ENCODE peak calls at places on chromosomes 5 and 9, in nine cellular contexts. One of them, this sample, is unnamed.

GRCh38 chr5:81045389-81045807 is 85.2 kb downstream of the RASGRF2 start:
- DNase-seq in GM12878: no peak
- DNase-seq in Panc1: no peak
- DNase-seq in HepG2: peak; percentile 78
- DNase-seq in SK-N-SH: no peak
- DNase-seq in K562: no peak
- DNase-seq in GM23338: no peak
- DNase-seq in A549: no peak
- DNase-seq in HCT116: no peak
- DNase-seq in this sample: no peak

GRCh38 chr9:21972361-21972760 is 21.8 kb downstream of the CDKN2A start:
- DNase-seq in HepG2: no peak
- DNase-seq in SK-N-SH: no peak
- DNase-seq in GM23338: no peak
- DNase-seq in A549: no peak
- DNase-seq in GM12878: no peak
- DNase-seq in K562: no peak
- DNase-seq in Panc1: no peak
- DNase-seq in HCT116: no peak
- DNase-seq in this sample: no peak

GRCh38 chr9:115442054-115442453 is 324.1 kb upstream of the TNC start:
- DNase-seq in SK-N-SH: no peak
- DNase-seq in K562: no peak
- DNase-seq in Panc1: no peak
- DNase-seq in GM23338: no peak
- DNase-seq in HCT116: no peak
- DNase-seq in HepG2: no peak
- DNase-seq in GM12878: no peak
- DNase-seq in A549: no peak
- DNase-seq in this sample: no peak

GRCh38 chr5:95554331-95554646 is 488 bp downstream of the SKIC3 start:
- DNase-seq in HepG2: no peak
- DNase-seq in A549: no peak
- DNase-seq in SK-N-SH: no peak
- DNase-seq in HCT116: no peak
- DNase-seq in GM12878: no peak
- DNase-seq in GM23338: no peak
- DNase-seq in Panc1: no peak
- DNase-seq in K562: no peak
- DNase-seq in this sample: no peak

GRCh38 chr5:170719551-170719950 is 64.0 kb upstream of the GABRP start:
- DNase-seq in SK-N-SH: no peak
- DNase-seq in HepG2: no peak
- DNase-seq in Panc1: no peak
- DNase-seq in GM23338: no peak
- DNase-seq in GM12878: no peak
- DNase-seq in HCT116: no peak
- DNase-seq in A549: no peak
- DNase-seq in K562: no peak
- DNase-seq in this sample: no peak

GRCh38 chr5:107958861-107959260 is 288.1 kb upstream of the EFNA5 start:
- DNase-seq in K562: no peak
- DNase-seq in GM12878: no peak
- DNase-seq in SK-N-SH: no peak
- DNase-seq in GM23338: no peak
- DNase-seq in HCT116: no peak
- DNase-seq in Panc1: no peak
- DNase-seq in HepG2: no peak
- DNase-seq in A549: no peak
- DNase-seq in this sample: no peak

GRCh38 chr5:73039082-73039481 is 81.3 kb upstream of the TMEM171 start:
- DNase-seq in HCT116: no peak
- DNase-seq in K562: peak; percentile 28
- DNase-seq in GM23338: peak; percentile 89
- DNase-seq in HepG2: no peak
- DNase-seq in Panc1: no peak
- DNase-seq in SK-N-SH: no peak
- DNase-seq in A549: no peak
- DNase-seq in GM12878: no peak
- DNase-seq in this sample: peak; percentile 1

GRCh38 chr5:137184734-137185133 is 314.4 kb downstream of the SPOCK1 start:
- DNase-seq in SK-N-SH: no peak
- DNase-seq in GM12878: no peak
- DNase-seq in Panc1: no peak
- DNase-seq in K562: no peak
- DNase-seq in GM23338: no peak
- DNase-seq in A549: no peak
- DNase-seq in HepG2: no peak
- DNase-seq in HCT116: no peak
- DNase-seq in this sample: no peak

GRCh38 chr5:178234753-178235599 is 2.4 kb upstream of the PHYKPL start:
- DNase-seq in GM23338: peak; percentile 91
- DNase-seq in HepG2: peak; percentile 43
- DNase-seq in GM12878: no peak
- DNase-seq in Panc1: peak; percentile 61
- DNase-seq in A549: peak; percentile 80
- DNase-seq in SK-N-SH: peak; percentile 89
- DNase-seq in HCT116: peak; percentile 70
- DNase-seq in K562: peak; percentile 82
- DNase-seq in this sample: peak; percentile 76

GRCh38 chr9:137188086-137188489 is 272 bp downstream of the ANAPC2 start:
- DNase-seq in Panc1: no peak
- DNase-seq in HCT116: no peak
- DNase-seq in A549: no peak
- DNase-seq in HepG2: no peak
- DNase-seq in GM12878: no peak
- DNase-seq in K562: no peak
- DNase-seq in GM23338: no peak
- DNase-seq in SK-N-SH: no peak
- DNase-seq in this sample: no peak

GRCh38 chr5:178553517-178553916 is 36.7 kb downstream of the COL23A1 start:
- DNase-seq in SK-N-SH: no peak
- DNase-seq in A549: no peak
- DNase-seq in K562: no peak
- DNase-seq in HepG2: no peak
- DNase-seq in GM12878: no peak
- DNase-seq in Panc1: no peak
- DNase-seq in HCT116: no peak
- DNase-seq in GM23338: no peak
- DNase-seq in this sample: no peak

GRCh38 chr9:122463828-122464632 is 13.7 kb downstream of the OR1J1 start:
- DNase-seq in HepG2: peak; percentile 69
- DNase-seq in Panc1: no peak
- DNase-seq in GM23338: peak; percentile 84
- DNase-seq in GM12878: peak; percentile 45
- DNase-seq in HCT116: peak; percentile 28
- DNase-seq in SK-N-SH: peak; percentile 27
- DNase-seq in K562: peak; percentile 58
- DNase-seq in A549: no peak
- DNase-seq in this sample: peak; percentile 13
- H3K27ac ChIP-seq in HepG2: no peak overlapping the region
- H3K27ac ChIP-seq in Panc1: no peak overlapping the region
- H3K27ac ChIP-seq in GM23338: no peak overlapping the region
- H3K27ac ChIP-seq in GM12878: peak overlapping the region; percentile 4
- H3K27ac ChIP-seq in HCT116: no peak overlapping the region
- H3K27ac ChIP-seq in SK-N-SH: no peak overlapping the region
- H3K27ac ChIP-seq in K562: no peak overlapping the region
- H3K27ac ChIP-seq in A549: no peak overlapping the region
- H3K27ac ChIP-seq in this sample: no peak overlapping the region

GRCh38 chr9:101094686-101095085 is 66.2 kb downstream of the PLPPR1 start:
- DNase-seq in HepG2: no peak
- DNase-seq in Panc1: no peak
- DNase-seq in SK-N-SH: no peak
- DNase-seq in K562: no peak
- DNase-seq in GM23338: no peak
- DNase-seq in HCT116: no peak
- DNase-seq in A549: no peak
- DNase-seq in GM12878: no peak
- DNase-seq in this sample: no peak

GRCh38 chr9:101092922-101093321 is 64.4 kb downstream of the PLPPR1 start:
- DNase-seq in HCT116: no peak
- DNase-seq in A549: no peak
- DNase-seq in K562: no peak
- DNase-seq in GM23338: no peak
- DNase-seq in HepG2: no peak
- DNase-seq in GM12878: no peak
- DNase-seq in SK-N-SH: no peak
- DNase-seq in Panc1: no peak
- DNase-seq in this sample: no peak

GRCh38 chr9:101098392-101098791 is 69.9 kb downstream of the PLPPR1 start:
- DNase-seq in SK-N-SH: no peak
- DNase-seq in Panc1: no peak
- DNase-seq in K562: no peak
- DNase-seq in HCT116: no peak
- DNase-seq in A549: no peak
- DNase-seq in GM12878: no peak
- DNase-seq in GM23338: peak; percentile 70
- DNase-seq in HepG2: no peak
- DNase-seq in this sample: no peak

GRCh38 chr9:101097210-101097609 is 68.7 kb downstream of the PLPPR1 start:
- DNase-seq in HCT116: no peak
- DNase-seq in GM12878: no peak
- DNase-seq in Panc1: no peak
- DNase-seq in SK-N-SH: no peak
- DNase-seq in GM23338: no peak
- DNase-seq in K562: no peak
- DNase-seq in A549: no peak
- DNase-seq in HepG2: no peak
- DNase-seq in this sample: no peak

GRCh38 chr9:101093620-101094019 is 65.1 kb downstream of the PLPPR1 start:
- DNase-seq in K562: no peak
- DNase-seq in GM23338: no peak
- DNase-seq in HepG2: peak; percentile 16
- DNase-seq in A549: no peak
- DNase-seq in GM12878: no peak
- DNase-seq in HCT116: no peak
- DNase-seq in Panc1: no peak
- DNase-seq in SK-N-SH: no peak
- DNase-seq in this sample: no peak
- TF ChIP-seq REST in K562: no peak
- TF ChIP-seq REST in GM23338: no peak
- TF ChIP-seq REST in HepG2: no peak
- TF ChIP-seq REST in A549: no peak
- TF ChIP-seq REST in GM12878: no peak
- TF ChIP-seq REST in HCT116: no peak
- TF ChIP-seq REST in Panc1: no peak
- TF ChIP-seq REST in SK-N-SH: no peak
- TF ChIP-seq REST in this sample: no peak

GRCh38 chr5:32100230-32100629 is 73.9 kb downstream of the GOLPH3 start:
- DNase-seq in GM23338: no peak
- DNase-seq in GM12878: no peak
- DNase-seq in HepG2: no peak
- DNase-seq in SK-N-SH: peak; percentile 56
- DNase-seq in HCT116: no peak
- DNase-seq in Panc1: no peak
- DNase-seq in K562: no peak
- DNase-seq in A549: no peak
- DNase-seq in this sample: no peak

GRCh38 chr5:32099486-32100035 is 74.6 kb downstream of the GOLPH3 start:
- DNase-seq in A549: no peak
- DNase-seq in HCT116: no peak
- DNase-seq in SK-N-SH: no peak
- DNase-seq in K562: no peak
- DNase-seq in GM12878: no peak
- DNase-seq in HepG2: no peak
- DNase-seq in Panc1: no peak
- DNase-seq in GM23338: no peak
- DNase-seq in this sample: no peak

GRCh38 chr5:32096891-32097592 is 77.1 kb downstream of the GOLPH3 start:
- DNase-seq in Panc1: no peak
- DNase-seq in SK-N-SH: no peak
- DNase-seq in GM23338: no peak
- DNase-seq in HCT116: no peak
- DNase-seq in HepG2: no peak
- DNase-seq in K562: no peak
- DNase-seq in GM12878: no peak
- DNase-seq in A549: no peak
- DNase-seq in this sample: no peak

GRCh38 chr5:32098806-32099435 is 75.2 kb downstream of the GOLPH3 start:
- DNase-seq in GM12878: no peak
- DNase-seq in A549: no peak
- DNase-seq in HepG2: no peak
- DNase-seq in K562: no peak
- DNase-seq in HCT116: no peak
- DNase-seq in GM23338: no peak
- DNase-seq in SK-N-SH: no peak
- DNase-seq in Panc1: no peak
- DNase-seq in this sample: no peak

DNA sequence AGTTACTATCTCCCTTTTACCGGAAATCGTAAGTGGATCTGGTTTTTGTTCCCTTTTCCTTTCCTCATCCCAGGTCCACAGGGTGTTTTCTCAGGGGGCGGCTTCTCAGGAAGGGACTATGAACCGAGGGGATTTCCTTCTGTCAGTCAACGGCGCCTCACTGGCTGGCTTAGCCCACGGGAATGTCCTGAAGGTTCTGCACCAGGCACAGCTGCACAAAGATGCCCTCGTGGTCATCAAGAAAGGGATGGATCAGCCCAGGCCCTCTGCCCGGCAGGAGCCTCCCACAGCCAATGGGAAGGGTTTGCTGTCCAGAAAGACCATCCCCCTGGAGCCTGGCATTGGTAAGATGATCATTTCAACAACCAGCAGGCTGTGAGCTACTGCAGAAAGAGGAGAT is 75.8 kb downstream of the GOLPH3 start:
- DNase-seq in K562: no peak
- DNase-seq in HepG2: no peak
- DNase-seq in GM23338: no peak
- DNase-seq in GM12878: no peak
- DNase-seq in SK-N-SH: peak; percentile 44
- DNase-seq in Panc1: no peak
- DNase-seq in HCT116: no peak
- DNase-seq in A549: no peak
- DNase-seq in this sample: no peak
- H3K27ac ChIP-seq in K562: no peak overlapping the region
- H3K27ac ChIP-seq in HepG2: no peak overlapping the region
- H3K27ac ChIP-seq in GM23338: no peak overlapping the region
- H3K27ac ChIP-seq in GM12878: no peak overlapping the region
- H3K27ac ChIP-seq in SK-N-SH: no peak overlapping the region
- H3K27ac ChIP-seq in Panc1: no peak overlapping the region
- H3K27ac ChIP-seq in HCT116: no peak overlapping the region
- H3K27ac ChIP-seq in A549: no peak overlapping the region
- H3K27ac ChIP-seq in this sample: no peak overlapping the region

DNA sequence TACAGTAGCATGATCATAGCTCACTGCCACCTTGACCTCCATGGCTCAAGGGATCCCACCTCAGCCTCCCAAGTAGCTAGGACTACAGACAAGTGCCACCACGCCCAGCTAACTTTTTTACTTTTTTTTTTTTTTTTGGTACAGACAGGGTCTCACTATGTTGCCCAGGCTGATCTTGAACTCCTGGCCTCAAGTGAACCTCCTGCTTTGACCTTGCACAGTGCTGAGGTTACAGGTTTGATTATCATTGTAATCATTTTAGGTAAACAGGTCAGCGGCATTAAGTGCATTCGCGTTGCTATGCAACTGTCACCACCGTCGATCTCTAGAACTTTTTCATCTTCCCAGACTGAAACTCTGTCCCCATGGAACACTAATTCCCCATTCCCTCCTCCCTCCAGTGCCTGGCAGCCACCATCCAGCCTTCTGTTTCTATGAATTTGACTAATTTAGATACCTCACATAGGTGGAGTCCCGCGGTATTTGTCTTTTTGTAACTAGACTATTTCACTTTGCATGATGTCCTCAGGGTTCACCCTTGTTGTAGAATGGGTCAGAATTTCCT is 5.8 kb upstream of the CARD19 start:
- DNase-seq in GM23338: no peak
- DNase-seq in GM12878: no peak
- DNase-seq in HCT116: no peak
- DNase-seq in HepG2: no peak
- DNase-seq in SK-N-SH: no peak
- DNase-seq in Panc1: no peak
- DNase-seq in A549: no peak
- DNase-seq in K562: no peak
- DNase-seq in this sample: no peak
- TF ChIP-seq REST in GM23338: no peak
- TF ChIP-seq REST in GM12878: no peak
- TF ChIP-seq REST in HCT116: no peak
- TF ChIP-seq REST in HepG2: no peak
- TF ChIP-seq REST in SK-N-SH: no peak
- TF ChIP-seq REST in Panc1: no peak
- TF ChIP-seq REST in A549: no peak
- TF ChIP-seq REST in K562: no peak
- TF ChIP-seq REST in this sample: no peak

This sample was measured in HL-60.